ENCODE peak calls at places on chromosomes 16 and 17, in six cellular contexts. V is Calu3, T is esophagus squamous epithelium, M is lower lobe of right lung, W is prostate gland, L is AG09309. G is an unnamed sample.

GRCh38 chr17:78272181-78272913 is 40.9 kb downstream of the TMEM235 start:
- DNase-seq in T (no peak), V (peak), M (peak), W (peak), L (no peak), G (no peak)

GRCh38 chr17:37592291-37592690 is 16.9 kb downstream of the SYNRG start:
- DNase-seq in T (no peak), W (no peak), V (no peak), M (no peak), L (no peak), G (no peak)

GRCh38 chr17:72937687-72938086 is 154.8 kb downstream of the SLC39A11 start:
- DNase-seq in W (no peak), T (no peak), V (no peak), M (no peak), L (no peak), G (no peak)

GRCh38 chr17:57516290-57517215 is 228.5 kb downstream of the CCDC182 start:
- DNase-seq in V (no peak), L (peak), M (no peak), T (no peak), W (no peak), G (no peak)

GRCh38 chr17:17834974-17835373 is 1.8 kb downstream of the SREBF1 start:
- DNase-seq in T (no peak), V (no peak), L (no peak), W (no peak), M (no peak), G (no peak)

GRCh38 chr16:73725147-73725546 is 571.5 kb upstream of the PSMD7 start:
- DNase-seq in L (no peak), T (no peak), M (no peak), V (no peak), W (no peak), G (no peak)

GRCh38 chr17:36945160-36945559 is 3.6 kb upstream of the AATF start:
- DNase-seq in W (no peak), M (no peak), V (no peak), T (no peak), L (no peak), G (no peak)

GRCh38 chr16:7183768-7184167 is 148.9 kb upstream of the RBFOX1 start:
- DNase-seq in L (no peak), M (no peak), V (no peak), T (no peak), W (no peak), G (no peak)

GRCh38 chr17:56887105-56887504 is 26.7 kb downstream of the TRIM25 start:
- DNase-seq in T (no peak), M (no peak), W (no peak), L (no peak), V (no peak), G (no peak)

GRCh38 chr16:65909310-65910050 is 457.0 kb upstream of the CDH5 start:
- DNase-seq in L (no peak), W (no peak), V (peak), T (no peak), M (no peak), G (no peak)

GRCh38 chr17:32302037-32302436 is 36.4 kb downstream of the RHBDL3 start:
- DNase-seq in V (no peak), M (no peak), W (no peak), L (no peak), T (no peak), G (no peak)

GRCh38 chr16:59330030-59330670 is 596.0 kb upstream of the GOT2 start:
- DNase-seq in V (no peak), L (no peak), T (no peak), W (no peak), M (no peak), G (no peak)

GRCh38 chr17:6492892-6493674 is 48.8 kb downstream of the PIMREG start:
- DNase-seq in T (no peak), W (no peak), L (no peak), M (no peak), V (no peak), G (no peak)

GRCh38 chr16:86508947-86509758 is 1.2 kb upstream of the FOXF1 start:
- DNase-seq in L (no peak), W (no peak), V (peak), M (no peak), T (no peak), G (peak)

GRCh38 chr17:5362162-5362811 is 57.2 kb downstream of the NUP88 start:
- DNase-seq in W (no peak), L (no peak), V (no peak), T (no peak), M (no peak), G (no peak)

GRCh38 chr17:81821603-81822311 is 11.3 kb downstream of the MCRIP1 start:
- DNase-seq in L (no peak), T (no peak), M (peak), V (peak), W (peak), G (no peak)

GRCh38 chr17:77692571-77693161 is 265.8 kb upstream of the TNRC6C start:
- DNase-seq in V (no peak), T (no peak), W (no peak), L (no peak), M (no peak), G (no peak)

GRCh38 chr16:50696575-50697420 is 3.4 kb downstream of the NOD2 start:
- DNase-seq in V (peak), L (no peak), W (peak), T (peak), M (peak), G (peak)

GRCh38 chr17:29616300-29617048 is 6.2 kb downstream of the CORO6 start:
- DNase-seq in W (no peak), V (no peak), L (no peak), M (no peak), T (no peak), G (no peak)

GRCh38 chr17:68343976-68344375 is 52.7 kb downstream of the ARSG start:
- DNase-seq in L (no peak), V (no peak), W (no peak), M (no peak), T (no peak), G (no peak)

GRCh38 chr17:73089322-73089721 is 3.2 kb downstream of the SLC39A11 start:
- DNase-seq in V (no peak), L (no peak), W (no peak), M (no peak), T (no peak), G (no peak)

GRCh38 chr17:14557482-14557881 is 256.6 kb downstream of the HS3ST3B1 start:
- DNase-seq in M (no peak), T (no peak), W (no peak), V (no peak), L (no peak), G (no peak)

GRCh38 chr17:82985973-82986372 is 93.4 kb upstream of the METRNL start:
- DNase-seq in T (no peak), M (peak), V (no peak), W (no peak), L (no peak), G (no peak)

GRCh38 chr17:83053779-83054451 is 25.5 kb upstream of the METRNL start:
- DNase-seq in V (no peak), W (no peak), T (no peak), L (no peak), M (peak), G (no peak)

GRCh38 chr16:27154573-27155521 is 48.5 kb upstream of the KDM8 start:
- DNase-seq in T (no peak), V (peak), L (no peak), M (peak), W (peak), G (peak)

GRCh38 chr17:58267347-58268324 is 13.1 kb downstream of the MPO start:
- DNase-seq in T (no peak), W (no peak), L (no peak), M (no peak), V (no peak), G (no peak)

GRCh38 chr17:44247346-44248219 is 20.4 kb downstream of the SLC4A1 start:
- DNase-seq in V (no peak), L (no peak), M (no peak), W (no peak), T (no peak), G (no peak)

GRCh38 chr17:17320188-17320910 is 17.2 kb downstream of the NT5M start:
- DNase-seq in M (peak), L (no peak), T (no peak), V (no peak), W (no peak), G (no peak)

GRCh38 chr17:27888945-27889344 is 4.2 kb downstream of the LYRM9 start:
- DNase-seq in L (no peak), V (peak), W (no peak), T (no peak), M (peak), G (no peak)

GRCh38 chr17:77429985-77430752 is 289.4 kb downstream of the SEC14L1 start:
- DNase-seq in V (peak), L (peak), M (peak), T (no peak), W (peak), G (peak)

GRCh38 chr16:69564845-69565610 is 738 bp upstream of the NFAT5 start:
- DNase-seq in V (no peak), W (no peak), T (no peak), M (no peak), L (no peak), G (no peak)

GRCh38 chr17:16521070-16521727 is 29.2 kb upstream of the LRRC75A start:
- DNase-seq in T (no peak), M (peak), V (peak), W (peak), L (peak), G (peak)

GRCh38 chr16:87226926-87227650 is 90.1 kb downstream of the C16orf95 start:
- DNase-seq in M (no peak), L (no peak), T (no peak), V (no peak), W (no peak), G (no peak)

GRCh38 chr17:33686171-33686570 is 393.1 kb upstream of the ASIC2 start:
- DNase-seq in M (no peak), L (no peak), W (no peak), T (no peak), V (peak), G (peak)

GRCh38 chr16:87924937-87925670 is 11.2 kb downstream of the CA5A start:
- DNase-seq in T (no peak), W (peak), L (no peak), M (no peak), V (no peak), G (no peak)

GRCh38 chr17:74276051-74276476 is 2.0 kb downstream of the DNAI2 start:
- DNase-seq in W (no peak), V (no peak), M (no peak), L (no peak), T (no peak), G (no peak)

GRCh38 chr16:53220585-53220984 is 165.8 kb downstream of the CHD9 start:
- DNase-seq in V (no peak), W (no peak), M (no peak), T (no peak), L (peak), G (no peak)

GRCh38 chr17:10265100-10265810 is 66.8 kb upstream of the GAS7 start:
- DNase-seq in M (no peak), V (no peak), T (no peak), L (peak), W (no peak), G (peak)

GRCh38 chr17:76382803-76383644 is 1.4 kb upstream of the SPHK1 start:
- DNase-seq in M (peak), W (peak), T (no peak), L (no peak), V (peak), G (peak)

GRCh38 chr17:35766903-35767510 is 6.3 kb downstream of the C17orf50 start:
- DNase-seq in T (no peak), L (no peak), V (peak), W (peak), M (no peak), G (peak)

DNA sequence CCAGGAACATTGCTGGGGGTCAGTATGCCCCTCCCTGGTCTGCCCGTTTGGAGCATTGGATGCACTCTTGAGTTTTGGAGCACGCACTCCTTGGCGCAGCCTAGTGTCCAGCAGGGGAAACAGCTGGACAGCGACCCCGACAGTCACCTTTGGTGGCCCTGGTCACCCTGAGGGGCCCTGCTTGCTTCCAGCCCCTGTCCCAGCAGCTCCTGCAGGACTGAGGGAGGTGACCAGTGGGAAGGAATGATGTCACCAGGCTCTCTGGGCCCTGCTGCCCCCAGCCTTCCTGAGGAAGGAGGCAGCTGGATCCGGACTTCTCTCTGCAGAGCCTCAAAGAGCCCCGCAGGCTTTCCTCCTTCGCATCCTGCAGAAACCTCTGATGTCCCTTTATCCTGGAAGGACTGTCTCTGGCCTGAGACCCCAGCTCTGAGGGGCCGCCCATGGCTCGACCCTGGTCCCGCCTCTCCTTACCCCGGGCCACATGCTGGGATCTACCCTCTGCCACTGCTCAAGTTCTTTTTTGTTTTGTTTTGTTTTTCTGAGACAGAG is 11.8 kb downstream of the ZSCAN10 start:
- DNase-seq in L (no peak), V (no peak), M (no peak), W (no peak), T (no peak), G (peak)
- TF ChIP-seq CTCF in L (peak), V (no peak), M (peak), W (no peak), T (no peak), G (peak)

GRCh38 chr17:48213797-48214196 is 106.2 kb downstream of the SNX11 start:
- DNase-seq in T (no peak), W (peak), L (no peak), M (no peak), V (no peak), G (no peak)

GRCh38 chr17:48211787-48212186 is 104.2 kb downstream of the SNX11 start:
- DNase-seq in L (no peak), W (no peak), T (no peak), M (no peak), V (no peak), G (no peak)

GRCh38 chr17:48219605-48220004 is 112.0 kb downstream of the SNX11 start:
- DNase-seq in L (no peak), V (no peak), T (no peak), M (no peak), W (no peak), G (no peak)

GRCh38 chr17:48211011-48211410 is 103.4 kb downstream of the SNX11 start:
- DNase-seq in L (no peak), V (no peak), T (no peak), M (no peak), W (no peak), G (no peak)

DNA sequence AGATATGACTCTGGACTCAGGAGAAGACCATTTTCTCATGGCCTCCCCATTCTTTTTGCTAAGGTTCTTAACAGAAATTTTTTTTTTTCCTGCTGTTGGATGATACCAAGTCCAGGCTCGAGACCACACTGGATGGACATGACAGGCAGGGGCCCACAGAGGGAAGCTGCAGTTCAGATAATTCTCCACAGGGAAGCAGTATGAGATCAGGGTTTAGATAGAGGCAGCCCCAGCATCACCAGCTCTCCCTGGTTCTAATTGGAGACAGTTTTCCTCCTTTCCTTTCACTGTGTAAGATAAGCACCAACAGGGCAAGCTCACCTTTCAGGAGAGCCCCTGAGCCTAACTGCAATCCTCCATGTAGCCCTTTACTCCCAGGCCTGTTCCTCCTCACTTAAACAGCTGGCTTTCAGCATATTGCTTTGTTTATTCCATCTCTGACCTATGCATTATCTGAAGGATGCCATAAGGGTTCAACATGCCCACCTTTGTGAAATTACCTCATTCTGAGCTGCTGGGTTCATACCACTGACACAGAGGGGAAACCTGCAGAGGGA is 108.1 kb downstream of the SNX11 start:
- DNase-seq in V (peak), T (no peak), M (no peak), L (no peak), W (no peak), G (no peak)
- TF ChIP-seq CTCF in V (peak), T (no peak), M (peak), L (peak), W (peak), G (peak)

GRCh38 chr16:71845639-71846431 is at the start of gene ATXN1L:
- DNase-seq in T (peak), M (peak), W (peak), V (peak), L (peak), G (peak)
- TF ChIP-seq CTCF in T (peak), M (no peak), W (peak), V (no peak), L (no peak), G (no peak)

GRCh38 chr16:5604770-5605169 is 507.2 kb upstream of the EEF2KMT start:
- DNase-seq in V (peak), M (no peak), W (no peak), T (no peak), L (no peak), G (no peak)
- TF ChIP-seq CTCF in V (peak), M (no peak), W (peak), T (peak), L (no peak), G (no peak)

DNA sequence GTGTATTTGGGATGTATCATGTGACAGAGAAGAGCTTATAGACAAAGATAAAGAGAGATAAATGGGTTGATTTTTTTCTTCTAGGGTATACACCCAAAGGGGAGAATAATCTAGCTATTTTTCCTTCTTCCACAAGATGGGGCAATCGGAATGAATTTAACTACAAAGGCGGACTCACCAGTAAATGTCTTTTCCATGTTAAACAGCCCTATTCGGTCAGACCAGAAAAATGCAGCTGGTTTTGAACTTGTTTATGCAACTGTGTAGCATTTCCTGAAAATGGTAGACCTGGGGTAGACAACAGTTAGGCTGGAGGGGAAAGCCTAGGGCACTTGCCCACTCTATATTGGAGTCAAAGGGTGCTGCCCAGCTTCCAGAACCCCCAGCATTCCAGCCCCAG is 477.1 kb downstream of the TOX3 start:
- DNase-seq in T (no peak), W (no peak), M (no peak), L (no peak), V (peak), G (no peak)
- TF ChIP-seq CTCF in T (no peak), W (peak), M (peak), L (no peak), V (peak), G (no peak)

GRCh38 chr16:85167589-85168537 is 55.6 kb upstream of the CIBAR2 start:
- DNase-seq in V (no peak), T (no peak), W (no peak), M (peak), L (no peak), G (no peak)

GRCh38 chr16:85170066-85171003 is 58.1 kb upstream of the CIBAR2 start:
- DNase-seq in M (peak), L (no peak), V (no peak), T (no peak), W (no peak), G (no peak)

GRCh38 chr16:85166699-85167588 is 54.7 kb upstream of the CIBAR2 start:
- DNase-seq in M (peak), W (no peak), T (no peak), L (no peak), V (peak), G (no peak)

GRCh38 chr16:85169333-85170065 is 57.2 kb upstream of the CIBAR2 start:
- DNase-seq in L (no peak), V (no peak), W (no peak), T (no peak), M (peak), G (no peak)

GRCh38 chr16:85168732-85169256 is 56.5 kb upstream of the CIBAR2 start:
- DNase-seq in W (no peak), L (no peak), V (no peak), T (no peak), M (peak), G (peak)
- TF ChIP-seq CTCF in W (no peak), L (no peak), V (no peak), T (no peak), M (no peak), G (no peak)

GRCh38 chr16:52034830-52035229 is 512.1 kb downstream of the TOX3 start:
- DNase-seq in V (no peak), T (no peak), W (no peak), M (no peak), L (no peak), G (no peak)
- TF ChIP-seq CTCF in V (no peak), T (no peak), W (no peak), M (no peak), L (no peak), G (no peak)

DNA sequence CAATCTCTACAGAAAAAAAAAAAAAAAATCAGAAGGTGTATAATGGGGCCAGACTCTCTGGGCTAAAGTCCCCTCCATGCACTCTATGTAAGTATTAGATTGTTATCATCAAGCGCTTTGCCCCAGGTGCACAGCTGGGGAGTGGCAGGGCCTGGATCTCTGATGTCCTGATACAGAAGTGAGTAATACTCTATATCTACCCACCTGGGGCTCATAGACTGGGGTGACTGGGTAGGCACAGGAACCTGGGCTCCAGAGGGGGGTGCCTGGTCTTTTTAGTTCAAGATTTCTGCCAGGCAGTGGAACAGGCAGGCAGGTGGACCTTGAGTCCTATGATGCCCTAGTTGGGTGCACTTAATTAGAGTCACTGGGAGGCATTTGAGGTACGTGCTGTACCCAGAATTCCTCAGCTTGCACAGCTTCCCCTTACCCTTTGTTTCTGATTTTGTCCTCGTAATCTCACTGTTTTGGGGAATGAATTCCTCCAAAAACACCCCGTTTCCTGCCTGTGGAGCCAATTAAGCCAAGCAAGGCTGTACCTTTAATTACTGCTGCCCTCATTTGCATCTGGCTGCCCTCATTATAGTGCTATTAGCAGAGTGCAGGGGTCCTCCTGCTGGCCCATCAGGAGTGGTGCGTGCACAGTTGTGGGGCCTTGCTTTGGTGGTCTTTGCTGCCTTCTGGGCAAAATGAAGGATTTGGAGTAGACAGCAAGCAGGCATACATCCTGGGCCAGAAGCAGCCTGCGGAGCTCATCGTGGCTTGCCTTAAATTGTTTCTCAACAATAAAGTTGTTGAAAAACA is 239.0 kb downstream of the SNX29 start:
- DNase-seq in W (no peak), L (no peak), V (no peak), M (no peak), T (no peak), G (no peak)
- TF ChIP-seq CTCF in W (no peak), L (peak), V (peak), M (no peak), T (no peak), G (no peak)

GRCh38 chr17:18857864-18858566 is at the start of gene PRPSAP2:
- DNase-seq in W (peak), M (peak), V (peak), T (peak), L (peak), G (peak)
- TF ChIP-seq CTCF in W (no peak), M (no peak), V (no peak), T (no peak), L (no peak), G (no peak)

GRCh38 chr17:50908860-50909764 is 43.0 kb upstream of the TOB1 start:
- DNase-seq in W (peak), L (no peak), V (peak), M (peak), T (no peak), G (no peak)
- TF ChIP-seq CTCF in W (peak), L (no peak), V (peak), M (no peak), T (no peak), G (no peak)